ENCODE peak calls at places on chromosomes 5 and 9, in seven cellular contexts. B is H1, P is SK-N-SH, G is GM12891, O is K562, Z is GM12878, Q is HepG2. U is an unnamed sample.

GRCh38 chr5:92952243-92952642 is 628.8 kb downstream of the NR2F1-AS1 start:
- DNase-seq in B (no peak), P (no peak), G (no peak), O (no peak), Z (no peak), Q (no peak), U (no peak)

GRCh38 chr9:336039-336438 is 121.4 kb downstream of the DOCK8 start:
- DNase-seq in B (no peak), P (no peak), G (no peak), O (no peak), Z (no peak), Q (peak; percentile 74), U (no peak)

GRCh38 chr9:125240649-125240999 is 519 bp downstream of the HSPA5 start:
- DNase-seq in B (no peak), P (no peak), G (no peak), O (peak; percentile 28), Z (no peak), Q (peak; percentile 19), U (peak; percentile 26)

GRCh38 chr9:110659891-110660541 is 8.6 kb upstream of the MUSK start:
- DNase-seq in B (no peak), P (peak; percentile 32), G (no peak), O (no peak), Z (no peak), Q (no peak), U (no peak)

GRCh38 chr5:101176605-101177004 is 273.5 kb upstream of the ST8SIA4 start:
- DNase-seq in B (no peak), P (no peak), G (no peak), O (no peak), Z (no peak), Q (no peak), U (no peak)

GRCh38 chr9:14992025-14992424 is 81.8 kb upstream of the FREM1 start:
- DNase-seq in B (no peak), P (no peak), G (no peak), O (peak; percentile 10), Z (no peak), Q (no peak), U (no peak)

GRCh38 chr9:38441347-38442085 is 17.3 kb upstream of the IGFBPL1 start:
- DNase-seq in B (no peak), P (no peak), G (no peak), O (no peak), Z (no peak), Q (no peak), U (no peak)

GRCh38 chr5:111929892-111930291 is 172.9 kb upstream of the NREP start:
- DNase-seq in B (no peak), P (no peak), G (no peak), O (no peak), Z (no peak), Q (no peak), U (no peak)

GRCh38 chr5:128038641-128039040 is 44.9 kb upstream of the SLC12A2 start:
- DNase-seq in B (no peak), P (no peak), G (no peak), O (peak; percentile 36), Z (no peak), Q (peak; percentile 31), U (no peak)

GRCh38 chr9:92406506-92406905 is 2.1 kb upstream of the OGN start:
- DNase-seq in B (no peak), P (no peak), G (no peak), O (no peak), Z (peak; percentile 21), Q (no peak), U (no peak)

GRCh38 chr5:169547508-169547907 is 36.1 kb upstream of the SPDL1 start:
- DNase-seq in B (no peak), P (no peak), G (no peak), O (no peak), Z (no peak), Q (no peak), U (no peak)

GRCh38 chr5:129003232-129003631 is 37.9 kb downstream of the SLC27A6 start:
- DNase-seq in B (no peak), P (no peak), G (no peak), O (no peak), Z (no peak), Q (no peak), U (no peak)

GRCh38 chr9:109967651-109968331 is 187.8 kb downstream of the PALM2AKAP2 start:
- DNase-seq in B (no peak), P (no peak), G (no peak), O (no peak), Z (peak; percentile 96), Q (no peak), U (no peak)

GRCh38 chr9:136225366-136225747 is 20.3 kb downstream of the QSOX2 start:
- DNase-seq in B (no peak), P (no peak), G (peak; percentile 51), O (no peak), Z (peak; percentile 32), Q (no peak), U (peak; percentile 52)

GRCh38 chr5:73215891-73216610 is 43.1 kb downstream of the TMEM174 start:
- DNase-seq in B (no peak), P (peak; percentile 96), G (peak; percentile 74), O (peak; percentile 88), Z (no peak), Q (peak; percentile 49), U (peak; percentile 75)

GRCh38 chr5:65832603-65833228 is 93.7 kb upstream of the ERBIN start:
- DNase-seq in B (no peak), P (no peak), G (no peak), O (no peak), Z (no peak), Q (no peak), U (no peak)

DNA sequence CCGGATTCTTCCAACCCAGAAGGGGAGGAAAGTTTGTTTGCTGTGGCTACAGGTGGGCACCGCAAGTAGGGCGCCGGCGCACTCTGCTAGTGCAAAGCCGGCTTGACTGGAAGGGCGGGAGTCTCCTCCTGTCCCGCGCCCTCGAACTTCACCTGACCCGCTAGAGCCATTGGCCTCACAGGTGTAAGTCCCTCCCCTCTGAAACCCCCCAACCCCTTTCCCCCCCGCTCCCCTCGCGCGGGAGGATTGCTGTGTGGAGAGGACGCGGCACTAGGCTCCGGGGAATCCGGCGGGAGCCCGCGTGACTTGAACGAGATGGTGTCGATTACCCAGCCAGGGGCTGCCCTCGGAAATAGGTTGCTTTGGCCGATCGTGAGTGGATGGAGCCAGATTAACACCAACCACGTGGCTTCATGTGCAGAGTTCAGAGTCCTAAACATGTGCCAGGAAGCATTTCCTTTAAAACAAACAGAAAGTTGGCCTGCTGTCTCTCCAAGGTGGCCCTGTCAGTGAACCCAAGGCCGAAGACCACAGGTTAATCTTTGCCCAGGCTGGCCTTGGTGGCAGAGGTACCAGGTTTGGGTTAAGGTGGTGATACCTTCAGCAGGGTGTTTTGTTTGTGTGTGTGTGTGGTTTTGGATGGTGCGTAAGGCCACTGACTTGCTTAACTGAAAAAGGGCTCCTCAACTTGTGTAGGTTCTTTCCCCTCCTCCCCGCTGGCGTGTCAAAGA is 1.0 kb downstream of the IQGAP2 start:
- DNase-seq in B (peak; percentile 73), P (no peak), G (peak; percentile 30), O (peak; percentile 45), Z (peak; percentile 60), Q (peak; percentile 96), U (no peak)
- TF ChIP-seq TAF1 in B (peak; percentile 57), P (no peak), G (no peak), O (no peak), Z (peak; percentile 28), Q (peak; percentile 22), U (no peak)

GRCh38 chr9:3658964-3659363 is 133.2 kb upstream of the RFX3 start:
- DNase-seq in B (no peak), P (no peak), G (no peak), O (no peak), Z (no peak), Q (no peak), U (no peak)

GRCh38 chr9:3664044-3664443 is 138.2 kb upstream of the RFX3 start:
- DNase-seq in B (no peak), P (no peak), G (no peak), O (no peak), Z (no peak), Q (no peak), U (no peak)

GRCh38 chr9:3659647-3660046 is 133.8 kb upstream of the RFX3 start:
- DNase-seq in B (no peak), P (no peak), G (no peak), O (no peak), Z (no peak), Q (no peak), U (no peak)

DNA sequence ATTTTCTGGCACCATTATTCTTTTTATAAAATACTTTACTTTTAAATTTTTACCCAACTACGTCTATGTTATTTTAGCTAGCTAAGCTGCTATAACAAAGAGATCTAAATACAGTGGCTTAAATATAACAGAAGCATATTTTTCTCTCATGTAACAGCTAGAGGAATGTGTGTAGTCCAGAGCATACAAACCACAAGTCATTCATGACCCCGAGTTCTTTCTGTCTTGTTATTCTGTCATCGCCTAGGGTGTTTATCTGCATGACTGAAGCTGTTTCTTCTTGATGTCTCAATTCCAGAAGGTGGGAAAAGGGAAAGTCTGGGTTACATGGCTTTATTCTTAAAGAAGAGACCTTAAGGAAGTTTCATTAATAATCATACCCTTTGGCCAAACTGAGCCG is 136.9 kb upstream of the RFX3 start:
- DNase-seq in B (no peak), P (no peak), G (no peak), O (no peak), Z (no peak), Q (no peak), U (no peak)
- TF ChIP-seq TAF1 in B (no peak), P (no peak), G (no peak), O (no peak), Z (no peak), Q (no peak), U (no peak)

DNA sequence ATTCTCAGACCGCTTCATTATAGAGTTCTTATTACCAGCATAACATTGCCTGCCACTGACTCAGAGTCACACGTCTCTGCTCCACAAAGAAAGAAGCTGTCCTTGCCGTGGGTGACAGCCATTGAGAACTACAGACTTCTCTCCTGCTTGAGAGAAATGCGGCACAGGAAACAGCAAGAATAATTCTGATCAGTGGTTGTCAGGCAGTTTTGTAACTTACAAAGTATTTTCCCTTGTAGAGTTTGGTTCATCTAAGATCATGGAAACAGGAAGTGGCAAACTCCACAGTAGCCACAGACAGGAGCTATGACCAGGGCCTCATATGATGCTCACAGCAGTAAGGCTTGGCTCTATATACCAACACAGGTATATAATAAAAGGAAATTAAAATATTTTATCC is 47.1 kb downstream of the KCNV2 start:
- DNase-seq in B (no peak), P (no peak), G (no peak), O (no peak), Z (peak; percentile 9), Q (no peak), U (no peak)
- TF ChIP-seq TAF1 in B (no peak), P (no peak), G (no peak), O (no peak), Z (no peak), Q (no peak), U (no peak)

GRCh38 chr5:141356950-141357349 is 2.1 kb downstream of the PCDHGA4 start:
- DNase-seq in B (no peak), P (no peak), G (no peak), O (no peak), Z (no peak), Q (no peak), U (no peak)

GRCh38 chr5:141360685-141361084 is 891 bp downstream of the PCDHGB2 start:
- DNase-seq in B (no peak), P (no peak), G (no peak), O (no peak), Z (no peak), Q (no peak), U (no peak)

GRCh38 chr5:141362719-141363118 is 1.2 kb upstream of the PCDHGA5 start:
- DNase-seq in B (no peak), P (no peak), G (no peak), O (no peak), Z (no peak), Q (no peak), U (no peak)

GRCh38 chr5:141356133-141356532 is 1.3 kb downstream of the PCDHGA4 start:
- DNase-seq in B (no peak), P (no peak), G (no peak), O (no peak), Z (no peak), Q (no peak), U (no peak)

GRCh38 chr5:141359790-141360426 is at the start of gene PCDHGB2:
- DNase-seq in B (no peak), P (peak; percentile 62), G (peak; percentile 42), O (peak; percentile 40), Z (no peak), Q (peak; percentile 48), U (no peak)
- TF ChIP-seq TAF1 in B (no peak), P (no peak), G (no peak), O (no peak), Z (no peak), Q (no peak), U (no peak)